ENCODE peak calls at places on chromosomes 12 and 14, in six cellular contexts. I, D, B, W, J and U are unnamed samples.

GRCh38 chr14:76419399-76419798 is 43.5 kb downstream of the ESRRB start:
- DNase-seq in D (no peak), I (no peak), J (no peak), B (no peak), W (no peak), U (no peak)

GRCh38 chr12:44873898-44874297 is 2.2 kb downstream of the NELL2 start:
- DNase-seq in I (peak), W (peak), B (peak), D (no peak), J (peak), U (peak)

GRCh38 chr12:126668538-126668937 is 1598.4 kb upstream of the TMEM132C start:
- DNase-seq in D (no peak), W (peak), I (no peak), J (no peak), B (no peak), U (no peak)

GRCh38 chr12:754871-755562 is 2.6 kb downstream of the WNK1 start:
- DNase-seq in J (no peak), I (peak), B (peak), D (peak), W (peak), U (peak)

GRCh38 chr14:89269404-89269803 is 147.6 kb downstream of the FOXN3 start:
- DNase-seq in J (no peak), I (no peak), W (no peak), D (no peak), B (no peak), U (no peak)

GRCh38 chr14:74648643-74649042 is 36.6 kb upstream of the LTBP2 start:
- DNase-seq in I (no peak), J (no peak), D (no peak), W (no peak), B (no peak), U (no peak)

GRCh38 chr12:22656835-22657234 is 31.9 kb downstream of the ETNK1 start:
- DNase-seq in B (no peak), J (no peak), D (no peak), I (no peak), W (no peak), U (no peak)

GRCh38 chr12:66633676-66634075 is 45.2 kb downstream of the GRIP1 start:
- DNase-seq in B (no peak), J (no peak), I (no peak), D (no peak), W (no peak), U (no peak)

GRCh38 chr14:94548131-94548998 is 12.9 kb upstream of the SERPINA4 start:
- DNase-seq in J (no peak), W (no peak), I (no peak), B (no peak), D (no peak), U (no peak)

GRCh38 chr12:7346571-7347225 is 42.8 kb downstream of the ACSM4 start:
- DNase-seq in D (no peak), B (no peak), J (no peak), W (peak), I (peak), U (no peak)

GRCh38 chr12:29589271-29589670 is 91.8 kb upstream of the OVCH1 start:
- DNase-seq in D (no peak), I (no peak), B (no peak), J (no peak), W (no peak), U (no peak)

GRCh38 chr14:65422093-65422834 is 9.7 kb downstream of the FUT8 start:
- DNase-seq in W (no peak), D (no peak), B (no peak), J (no peak), I (no peak), U (no peak)

GRCh38 chr14:99509871-99510555 is 28.8 kb downstream of the CCNK start:
- DNase-seq in D (no peak), J (no peak), W (no peak), B (no peak), I (no peak), U (peak)

GRCh38 chr14:35853225-35853624 is 27.1 kb downstream of the BRMS1L start:
- DNase-seq in I (no peak), D (no peak), J (no peak), B (no peak), W (no peak), U (no peak)

GRCh38 chr14:103712633-103713247 is 2.5 kb downstream of the XRCC3 start:
- DNase-seq in I (no peak), W (no peak), D (no peak), J (no peak), B (no peak), U (no peak)

GRCh38 chr12:66418908-66419307 is 116.6 kb downstream of the HELB start:
- DNase-seq in I (no peak), B (no peak), D (no peak), W (no peak), J (no peak), U (no peak)

GRCh38 chr14:32513571-32514009 is 184.5 kb downstream of the AKAP6 start:
- DNase-seq in J (no peak), W (peak), I (no peak), B (peak), D (no peak), U (no peak)

GRCh38 chr12:120662879-120663278 is 22.5 kb downstream of the CABP1 start:
- DNase-seq in I (no peak), J (no peak), W (no peak), B (no peak), D (no peak), U (no peak)

GRCh38 chr14:99990268-99991170 is 74.7 kb upstream of the EVL start:
- DNase-seq in W (peak), D (no peak), I (no peak), B (no peak), J (no peak), U (no peak)

GRCh38 chr14:50758279-50758678 is 72.7 kb downstream of the NIN start:
- DNase-seq in D (no peak), J (no peak), W (no peak), I (no peak), B (no peak), U (no peak)

GRCh38 chr14:102150083-102150482 is 10.4 kb downstream of the WDR20 start:
- DNase-seq in W (no peak), J (no peak), D (no peak), I (no peak), B (no peak), U (no peak)

GRCh38 chr12:51911788-51912711 is 4.7 kb downstream of the ACVRL1 start:
- DNase-seq in J (no peak), B (no peak), W (no peak), D (no peak), I (peak), U (no peak)

GRCh38 chr14:101509730-101510371 is 51.4 kb upstream of the DIO3 start:
- DNase-seq in W (no peak), B (no peak), J (no peak), I (no peak), D (no peak), U (no peak)

GRCh38 chr12:87687362-87687761 is 341.8 kb downstream of the C12orf50 start:
- DNase-seq in I (peak), B (no peak), W (peak), D (no peak), J (no peak), U (peak)

GRCh38 chr14:100532916-100533630 is 54.1 kb downstream of the BEGAIN start:
- DNase-seq in W (peak), D (no peak), I (no peak), J (no peak), B (no peak), U (no peak)

GRCh38 chr12:20372326-20373097 is 4.2 kb downstream of the PDE3A start:
- DNase-seq in J (no peak), B (no peak), D (no peak), W (no peak), I (no peak), U (no peak)

GRCh38 chr14:32947792-32948191 is 9.1 kb downstream of the NPAS3 start:
- DNase-seq in D (no peak), I (no peak), W (no peak), J (no peak), B (no peak), U (no peak)

GRCh38 chr12:123160801-123161487 is 10.1 kb upstream of the PITPNM2 start:
- DNase-seq in W (peak), I (no peak), D (no peak), J (no peak), B (no peak), U (no peak)

GRCh38 chr14:104155513-104155912 is 17.1 kb downstream of the KIF26A start:
- DNase-seq in B (no peak), I (no peak), W (no peak), J (no peak), D (no peak), U (no peak)

GRCh38 chr12:98373019-98373554 is 142.3 kb upstream of the TMPO start:
- DNase-seq in B (peak), I (peak), J (peak), W (peak), D (peak), U (peak)

GRCh38 chr12:91273542-91273941 is 90.9 kb upstream of the DCN start:
- DNase-seq in W (no peak), I (peak), B (no peak), J (no peak), D (no peak), U (no peak)

GRCh38 chr12:26062566-26062965 is 62.3 kb downstream of the BHLHE41 start:
- DNase-seq in J (no peak), W (peak), I (no peak), D (no peak), B (no peak), U (no peak)
- H3K4me2 ChIP-seq in J (peak), W (no peak), I (no peak), D (no peak), B (no peak), U (no peak)

GRCh38 chr12:111175404-111175803 is 193.5 kb downstream of the PHETA1 start:
- DNase-seq in B (no peak), D (no peak), J (no peak), I (no peak), W (no peak), U (no peak)
- TF ChIP-seq EZH2 in B (no peak), D (no peak), J (no peak), I (no peak), W (no peak), U (no peak)

DNA sequence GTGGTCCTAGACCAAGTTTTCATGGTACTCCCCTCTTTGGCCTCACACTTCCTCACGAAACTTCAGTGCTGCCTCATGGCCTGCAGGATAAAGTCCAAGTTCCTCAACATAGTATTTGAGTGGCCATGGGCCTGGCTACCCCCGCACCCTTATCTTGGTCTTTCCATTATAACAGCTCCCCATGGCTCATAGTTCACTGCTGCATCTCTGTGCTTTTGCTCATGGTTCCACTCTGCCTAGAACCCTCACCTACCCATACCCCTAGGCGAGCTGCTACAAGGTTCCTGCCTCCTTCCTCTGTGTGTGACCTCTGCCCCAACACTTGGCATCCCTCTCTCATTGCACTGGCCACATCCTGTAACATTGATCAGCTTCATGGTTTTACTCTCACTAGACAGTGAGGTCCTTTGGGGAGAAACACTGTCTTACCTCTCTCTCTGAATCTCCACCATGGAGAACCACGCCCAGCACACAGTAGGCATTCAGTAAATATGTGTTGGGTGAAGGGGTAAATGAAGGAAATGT is 158.9 kb downstream of the GPR65 start:
- DNase-seq in B (no peak), J (no peak), I (no peak), D (no peak), W (no peak), U (no peak)
- TF ChIP-seq EZH2phosphoT487 in B (no peak), J (no peak), I (no peak), D (no peak), W (no peak), U (no peak)

DNA sequence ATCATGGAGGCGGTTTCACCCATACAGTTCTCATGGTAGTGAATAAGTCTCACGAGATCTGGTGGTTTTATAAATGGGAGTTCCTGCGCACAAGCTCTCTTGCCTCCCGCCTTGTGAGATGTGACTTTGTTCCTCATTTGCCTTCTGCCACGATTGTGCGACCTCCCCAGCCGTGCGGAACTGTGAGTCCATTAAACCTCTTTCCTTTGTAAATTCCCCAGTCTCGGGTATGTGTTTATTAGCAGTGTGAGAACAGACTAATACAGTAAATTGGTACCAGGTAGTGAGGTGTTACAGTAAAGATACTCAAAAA is 8.1 kb upstream of the CCDC88C start:
- DNase-seq in W (no peak), D (no peak), I (no peak), B (no peak), J (no peak), U (no peak)
- H3K4me2 ChIP-seq in W (no peak), D (no peak), I (no peak), B (no peak), J (no peak), U (no peak)